ENCODE peak calls at places on chromosomes 5 and 9, in six cellular contexts. R is Caco-2, T is PC-3, S is aorta, J is neural progenitor cell, L is GM23248. D is an unnamed sample.

GRCh38 chr9:13557724-13558123 is 278.2 kb upstream of the MPDZ start:
- DNase-seq in T (no peak), S (no peak), R (no peak), J (no peak), L (no peak), D (no peak)

GRCh38 chr5:84362061-84362720 is 22.5 kb downstream of the EDIL3 start:
- DNase-seq in T (no peak), L (no peak), R (no peak), S (no peak), J (no peak), D (no peak)

GRCh38 chr9:7169717-7170348 is 412.1 kb downstream of the KDM4C start:
- DNase-seq in L (peak; percentile 54), J (no peak), R (no peak), S (no peak), T (no peak), D (peak; percentile 21)

GRCh38 chr5:16090270-16090669 is 89.3 kb downstream of the MARCHF11 start:
- DNase-seq in S (no peak), R (no peak), T (no peak), L (no peak), J (no peak), D (no peak)

GRCh38 chr5:95809414-95809960 is 13.0 kb downstream of the GLRX start:
- DNase-seq in R (no peak), S (no peak), J (no peak), T (peak; percentile 43), L (peak; percentile 69), D (no peak)

GRCh38 chr9:128992995-128993394 is 35.1 kb downstream of the SH3GLB2 start:
- DNase-seq in J (peak; percentile 22), S (no peak), T (peak; percentile 12), R (peak; percentile 42), L (peak; percentile 22), D (no peak)

GRCh38 chr9:110578575-110578895 is 1.0 kb downstream of the SVEP1 start:
- DNase-seq in S (no peak), L (no peak), T (no peak), R (no peak), J (peak; percentile 29), D (no peak)

GRCh38 chr5:135447298-135447929 is at the start of gene DCANP1:
- DNase-seq in J (no peak), L (no peak), T (peak; percentile 5), S (no peak), R (no peak), D (no peak)

GRCh38 chr9:98916660-98917059 is 27.0 kb upstream of the COL15A1 start:
- DNase-seq in R (no peak), S (peak; percentile 56), L (no peak), J (peak; percentile 68), T (no peak), D (no peak)

GRCh38 chr5:171427318-171428167 is 8.1 kb downstream of the FGF18 start:
- DNase-seq in T (no peak), R (no peak), S (no peak), L (no peak), J (no peak), D (no peak)

GRCh38 chr5:65366655-65367054 is 115.1 kb downstream of the ADAMTS6 start:
- DNase-seq in R (no peak), S (no peak), L (no peak), J (no peak), T (no peak), D (no peak)

GRCh38 chr5:55308254-55308836 is 556 bp downstream of the MTREX start:
- DNase-seq in L (peak; percentile 63), T (no peak), R (no peak), J (no peak), S (no peak), D (peak; percentile 38)

GRCh38 chr5:134851307-134851923 is 5.6 kb downstream of the C5orf24 start:
- DNase-seq in S (no peak), L (peak; percentile 70), R (peak; percentile 34), T (peak; percentile 56), J (no peak), D (peak; percentile 70)

GRCh38 chr5:157446077-157446930 is 13.7 kb upstream of the NIPAL4 start:
- DNase-seq in L (no peak), S (no peak), T (no peak), R (no peak), J (no peak), D (no peak)

GRCh38 chr5:9644630-9645029 is 14.5 kb upstream of the TAS2R1 start:
- DNase-seq in T (peak; percentile 90), S (no peak), L (peak; percentile 79), J (no peak), R (no peak), D (no peak)

GRCh38 chr5:38551020-38552017 is 5.1 kb downstream of the LIFR start:
- DNase-seq in T (peak; percentile 80), R (peak; percentile 23), L (peak; percentile 81), S (no peak), J (peak; percentile 72), D (peak; percentile 73)

GRCh38 chr9:112493738-112494137 is 7.1 kb downstream of the KIAA1958 start:
- DNase-seq in S (no peak), T (peak; percentile 13), J (no peak), L (peak; percentile 54), R (no peak), D (no peak)

GRCh38 chr5:43049216-43049615 is 9.1 kb upstream of the ANXA2R start:
- DNase-seq in R (no peak), J (no peak), T (no peak), S (no peak), L (peak; percentile 29), D (no peak)

GRCh38 chr5:160039810-160040470 is 31.0 kb downstream of the TTC1 start:
- DNase-seq in J (no peak), R (peak; percentile 11), S (no peak), T (peak; percentile 86), L (no peak), D (no peak)

GRCh38 chr5:179768326-179769085 is 25.3 kb upstream of the LTC4S start:
- DNase-seq in S (no peak), L (no peak), J (peak; percentile 37), R (no peak), T (no peak), D (no peak)

GRCh38 chr5:140366770-140367630 is 7.0 kb downstream of the SLC4A9 start:
- DNase-seq in L (no peak), S (no peak), R (no peak), T (no peak), J (no peak), D (no peak)

GRCh38 chr9:16417101-16417500 is 453.4 kb downstream of the BNC2 start:
- DNase-seq in S (no peak), J (no peak), R (no peak), L (peak; percentile 92), T (peak; percentile 86), D (no peak)

GRCh38 chr5:146726020-146726419 is 152.5 kb downstream of the PPP2R2B start:
- DNase-seq in R (no peak), L (no peak), J (no peak), S (no peak), T (no peak), D (no peak)

GRCh38 chr5:177006265-177006972 is at the start of gene UIMC1:
- DNase-seq in T (peak; percentile 93), R (peak; percentile 97), J (peak; percentile 98), S (peak; percentile 92), L (peak; percentile 94), D (peak; percentile 94)

GRCh38 chr9:35311891-35312639 is 150.3 kb downstream of the UNC13B start:
- DNase-seq in L (peak; percentile 48), S (no peak), T (peak; percentile 11), R (no peak), J (no peak), D (no peak)

GRCh38 chr5:67379761-67380160 is 183.2 kb upstream of the CD180 start:
- DNase-seq in R (no peak), T (no peak), S (no peak), J (no peak), L (no peak), D (no peak)

GRCh38 chr5:123755587-123756324 is 243.8 kb downstream of the CSNK1G3 start:
- DNase-seq in T (peak; percentile 4), J (no peak), S (no peak), L (peak; percentile 69), R (no peak), D (no peak)

DNA sequence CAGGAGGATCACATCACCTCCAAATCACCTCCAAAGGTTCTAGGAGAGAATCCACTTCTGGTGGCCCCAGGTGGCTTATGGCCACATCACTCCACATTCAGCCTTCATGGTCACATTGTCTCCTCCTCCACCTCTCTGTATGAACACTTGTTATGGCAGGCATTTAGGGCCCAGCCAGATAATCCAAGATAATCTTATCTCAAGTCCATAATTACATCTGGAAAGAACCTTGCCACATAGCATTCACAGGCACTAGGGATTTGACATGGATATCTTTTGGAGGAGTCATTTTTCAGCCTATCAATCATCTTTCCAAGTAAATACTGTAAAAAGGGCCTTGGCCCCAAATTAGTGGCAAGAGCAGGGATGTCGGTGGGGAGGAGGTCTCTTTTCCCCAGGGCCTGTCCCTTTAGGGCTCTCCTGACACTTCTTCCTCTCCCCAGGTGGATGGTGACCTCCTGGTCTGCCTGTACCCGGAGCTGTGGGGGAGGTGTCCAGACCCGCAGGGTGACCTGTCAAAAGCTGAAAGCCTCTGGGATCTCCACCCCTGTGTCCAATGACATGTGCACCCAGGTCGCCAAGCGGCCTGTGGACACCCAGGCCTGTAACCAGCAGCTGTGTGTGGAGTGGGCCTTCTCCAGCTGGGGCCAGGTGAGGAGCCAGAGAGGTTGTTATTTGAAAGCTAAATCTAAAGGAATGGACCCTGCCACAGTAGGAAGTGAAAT is 140.9 kb downstream of the SAXO1 start:
- DNase-seq in L (no peak), T (no peak), J (no peak), R (no peak), S (no peak), D (no peak)
- H3K4me1 ChIP-seq in L (no peaks in the 10 kb centered on the region), T (peaks cover 12% of the 10 kb centered on the region), J (no peaks in the 10 kb centered on the region), R (no peaks in the 10 kb centered on the region), S (no peaks in the 10 kb centered on the region), D (no peaks in the 10 kb centered on the region)

DNA sequence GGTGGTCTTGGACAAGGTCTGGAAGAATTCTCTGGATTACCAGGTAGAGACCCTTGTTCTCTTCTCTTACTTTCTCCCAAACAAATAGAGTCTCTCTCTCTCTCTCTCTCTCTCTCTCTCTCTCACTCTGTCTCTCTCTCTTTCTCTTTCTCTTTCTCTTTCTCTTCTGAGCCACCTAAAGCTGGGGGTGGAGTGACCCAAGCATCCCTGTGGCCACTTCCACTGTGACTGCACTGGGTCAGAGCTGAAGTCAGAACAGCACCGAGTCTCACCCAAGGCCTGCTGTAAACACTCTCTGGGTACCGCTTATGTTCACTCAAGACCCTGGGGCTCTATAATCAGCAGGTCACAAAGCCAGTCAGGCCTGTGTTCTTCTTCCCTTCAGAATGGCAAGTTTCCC is 513.7 kb downstream of the EBF1 start:
- DNase-seq in S (no peak), L (no peak), T (no peak), R (no peak), J (no peak), D (no peak)
- H3K4me1 ChIP-seq in S (no peaks in the 10 kb centered on the region), L (peaks cover 7% of the 10 kb centered on the region), T (no peaks in the 10 kb centered on the region), R (no peaks in the 10 kb centered on the region), J (peaks cover 9% of the 10 kb centered on the region), D (peaks cover under 1% of the 10 kb centered on the region)

GRCh38 chr9:113581865-113582697 is 118.6 kb downstream of the RGS3 start:
- DNase-seq in R (no peak), L (peak; percentile 69), T (no peak), S (peak; percentile 92), J (no peak), D (no peak)
- H3K4me1 ChIP-seq in R (peaks cover 7% of the 10 kb centered on the region), L (peaks cover 47% of the 10 kb centered on the region), T (peaks cover 60% of the 10 kb centered on the region), S (peaks cover 6% of the 10 kb centered on the region), J (no peaks in the 10 kb centered on the region), D (no peaks in the 10 kb centered on the region)

DNA sequence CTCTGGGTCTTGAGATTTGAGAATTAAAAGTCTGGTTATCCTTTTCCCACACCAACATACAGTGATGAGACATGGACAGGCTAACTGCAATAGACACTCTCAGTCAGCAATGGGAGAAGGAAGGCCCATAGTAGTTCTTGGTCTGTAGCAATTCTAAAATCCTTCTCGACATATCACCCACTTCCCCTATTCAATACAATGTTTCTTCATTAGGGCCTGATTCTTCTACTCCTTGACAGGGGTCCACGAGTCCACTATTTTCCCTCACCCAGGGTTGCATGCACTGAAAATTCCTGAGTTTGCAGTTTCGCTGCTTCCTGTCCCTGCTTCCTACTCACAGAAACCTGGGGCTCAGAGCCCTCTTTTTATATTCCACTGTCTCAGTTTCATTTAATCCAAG is 402.8 kb downstream of the MAT2B start:
- DNase-seq in T (no peak), L (no peak), S (no peak), J (no peak), R (no peak), D (no peak)
- H3K4me1 ChIP-seq in T (no peaks in the 10 kb centered on the region), L (no peaks in the 10 kb centered on the region), S (no peaks in the 10 kb centered on the region), J (no peaks in the 10 kb centered on the region), R (no peaks in the 10 kb centered on the region), D (no peaks in the 10 kb centered on the region)

D was measured in A673.